ENCODE peak calls at places on chromosomes 2 and 18, in five cellular contexts. E is memory B cell, A is T-helper 2 cell, B is tibial artery, C is gastrocnemius medialis. Y is an unnamed sample.

GRCh38 chr2:16739778-16740581 is 74.3 kb upstream of the CYRIA start:
- DNase-seq in E (no peak), A (no peak), B (no peak), C (peak; percentile 73), Y (no peak)

GRCh38 chr2:46144133-46144800 is 152.9 kb upstream of the EPAS1 start:
- DNase-seq in C (no peak), E (no peak), B (no peak), A (peak; percentile 13), Y (no peak)

GRCh38 chr2:209556354-209556961 is 132.6 kb downstream of the MAP2 start:
- DNase-seq in C (no peak), B (no peak), A (no peak), E (no peak), Y (peak; percentile 39)

GRCh38 chr2:171571721-171572120 is 49.4 kb downstream of the CYBRD1 start:
- DNase-seq in B (no peak), C (no peak), A (no peak), E (no peak), Y (no peak)

GRCh38 chr2:207276858-207277257 is 111.1 kb upstream of the KLF7 start:
- DNase-seq in E (no peak), B (no peak), A (no peak), C (no peak), Y (no peak)

GRCh38 chr2:231716641-231717280 is 8.4 kb downstream of the PTMA start:
- DNase-seq in C (no peak), A (no peak), B (no peak), E (no peak), Y (no peak)

GRCh38 chr2:205427112-205427511 is 255.2 kb upstream of the NRP2 start:
- DNase-seq in A (no peak), C (no peak), B (no peak), E (no peak), Y (no peak)

GRCh38 chr2:142825861-142826260 is 51.6 kb upstream of the KYNU start:
- DNase-seq in A (no peak), C (no peak), E (no peak), B (no peak), Y (no peak)

GRCh38 chr2:20647211-20647610 is 3.7 kb downstream of the HS1BP3 start:
- DNase-seq in A (no peak), C (no peak), B (no peak), E (no peak), Y (no peak)

GRCh38 chr2:239598732-239599090 is 197.9 kb upstream of the HDAC4 start:
- DNase-seq in C (no peak), E (no peak), B (no peak), A (no peak), Y (no peak)

GRCh38 chr18:61898576-61899205 is 5.9 kb upstream of the RNF152 start:
- DNase-seq in C (no peak), B (no peak), A (no peak), E (no peak), Y (no peak)

GRCh38 chr2:118061135-118061955 is 26.9 kb upstream of the INSIG2 start:
- DNase-seq in A (no peak), B (peak; percentile 26), C (peak; percentile 33), E (peak; percentile 36), Y (peak; percentile 7)

GRCh38 chr2:141199711-141200110 is 931.1 kb downstream of the LRP1B start:
- DNase-seq in C (no peak), E (no peak), B (no peak), A (no peak), Y (no peak)

GRCh38 chr2:173982918-173983317 is 17.7 kb upstream of the SP3 start:
- DNase-seq in B (no peak), A (no peak), E (no peak), C (no peak), Y (no peak)

GRCh38 chr2:99430614-99431258 is 59.1 kb downstream of the REV1 start:
- DNase-seq in E (no peak), A (no peak), C (no peak), B (no peak), Y (no peak)

GRCh38 chr2:150122871-150123588 is 364.4 kb downstream of the RND3 start:
- DNase-seq in B (no peak), A (no peak), C (no peak), E (no peak), Y (no peak)

GRCh38 chr18:68362907-68363306 is 352.0 kb downstream of the TMX3 start:
- DNase-seq in A (no peak), C (no peak), B (no peak), E (no peak), Y (no peak)

GRCh38 chr2:204234879-204235278 is 298.3 kb downstream of the ICOS start:
- DNase-seq in E (no peak), A (no peak), C (no peak), B (no peak), Y (no peak)

GRCh38 chr2:105375001-105375561 is 23.8 kb downstream of the FHL2 start:
- DNase-seq in C (peak; percentile 39), A (no peak), E (no peak), B (no peak), Y (no peak)

GRCh38 chr2:28175028-28175427 is 217.6 kb upstream of the FOSL2 start:
- DNase-seq in E (no peak), C (no peak), A (no peak), B (no peak), Y (no peak)

GRCh38 chr2:203240491-203240890 is 1.7 kb downstream of the CYP20A1 start:
- DNase-seq in A (no peak), E (no peak), C (no peak), B (no peak), Y (no peak)

GRCh38 chr2:23418490-23418911 is 33.5 kb downstream of the KLHL29 start:
- DNase-seq in A (no peak), B (no peak), C (no peak), E (no peak), Y (peak; percentile 24)

GRCh38 chr2:64645014-64645418 is 8.7 kb downstream of the SERTAD2 start:
- DNase-seq in E (no peak), C (peak; percentile 68), A (no peak), B (peak; percentile 58), Y (peak; percentile 62)

GRCh38 chr2:26352892-26353291 is 6.3 kb upstream of the ADGRF3 start:
- DNase-seq in A (no peak), E (no peak), C (no peak), B (no peak), Y (no peak)

GRCh38 chr2:196464311-196464710 is 175.2 kb upstream of the CCDC150 start:
- DNase-seq in B (no peak), C (no peak), A (no peak), E (no peak), Y (no peak)

GRCh38 chr2:210188755-210189154 is 17.5 kb upstream of the KANSL1L start:
- DNase-seq in C (no peak), E (no peak), B (no peak), A (no peak), Y (no peak)

GRCh38 chr2:39107156-39107555 is 13.7 kb downstream of the SOS1 start:
- DNase-seq in A (no peak), E (no peak), C (no peak), B (no peak), Y (no peak)

GRCh38 chr2:16318474-16319195 is 347.0 kb downstream of the CYRIA start:
- DNase-seq in A (no peak), B (no peak), E (no peak), C (no peak), Y (no peak)